ENCODE peak calls at places on chromosomes 1 and 21, in nine cellular contexts. C is CD4-positive, alpha-beta T cell; E is upper lobe of right lung; Y is natural killer cell; N is T-helper 17 cell; S is lower lobe of right lung; L is right cardiac atrium; A is gastrocnemius medialis; R is body of pancreas. B is an unnamed sample.

GRCh38 chr1:7784492-7785071 is 491 bp downstream of the PER3 start:
- ATAC-seq in C (no peak), E (no peak), Y (no peak), N (no peak), S (no peak), L (no peak), A (peak; percentile 32), R (peak; percentile 15), B (peak; percentile 3)

GRCh38 chr1:226135709-226136108 is 50.8 kb downstream of the ACBD3 start:
- ATAC-seq in C (no peak), E (no peak), Y (no peak), N (no peak), S (no peak), L (peak; percentile 11), A (no peak), R (no peak), B (no peak)

GRCh38 chr21:29777155-29777554 is 162.6 kb downstream of the GRIK1 start:
- ATAC-seq in C (no peak), E (no peak), Y (no peak), N (no peak), S (no peak), L (no peak), A (no peak), R (no peak), B (no peak)

GRCh38 chr1:231234506-231234905 is 6.5 kb upstream of the GNPAT start:
- ATAC-seq in C (no peak), E (no peak), Y (no peak), N (no peak), S (no peak), L (no peak), A (no peak), R (peak; percentile 10), B (no peak)

GRCh38 chr1:176436251-176436650 is 26.7 kb upstream of the PAPPA2 start:
- ATAC-seq in C (no peak), E (no peak), Y (no peak), N (no peak), S (no peak), L (no peak), A (no peak), R (no peak), B (no peak)

GRCh38 chr21:29323189-29323588 is 24.5 kb downstream of the BACH1 start:
- ATAC-seq in C (no peak), E (no peak), Y (no peak), N (no peak), S (no peak), L (no peak), A (no peak), R (no peak), B (no peak)

GRCh38 chr21:29005696-29006095 is 13.0 kb upstream of the LTN1 start:
- ATAC-seq in C (no peak), E (no peak), Y (no peak), N (no peak), S (no peak), L (no peak), A (no peak), R (no peak), B (no peak)

GRCh38 chr1:246200225-246200624 is 306.9 kb downstream of the SMYD3 start:
- ATAC-seq in C (no peak), E (no peak), Y (no peak), N (no peak), S (no peak), L (no peak), A (no peak), R (no peak), B (no peak)

GRCh38 chr1:64877598-64877997 is 88.8 kb downstream of the JAK1 start:
- ATAC-seq in C (peak; percentile 7), E (no peak), Y (no peak), N (no peak), S (no peak), L (no peak), A (no peak), R (no peak), B (no peak)

GRCh38 chr1:168121314-168122029 is 15.3 kb downstream of the GPR161 start:
- ATAC-seq in C (no peak), E (peak; percentile 46), Y (no peak), N (no peak), S (peak; percentile 61), L (peak; percentile 96), A (peak; percentile 46), R (peak; percentile 91), B (no peak)

GRCh38 chr1:151611288-151611790 is 511 bp upstream of the SNX27 start:
- ATAC-seq in C (no peak), E (peak; percentile 68), Y (no peak), N (no peak), S (peak; percentile 68), L (peak; percentile 53), A (peak; percentile 74), R (peak; percentile 54), B (no peak)

GRCh38 chr1:191757003-191757402 is 401.3 kb upstream of the RGS18 start:
- ATAC-seq in C (no peak), E (no peak), Y (no peak), N (no peak), S (no peak), L (no peak), A (no peak), R (no peak), B (no peak)

GRCh38 chr1:84133479-84133878 is 10.6 kb upstream of the PRKACB start:
- ATAC-seq in C (no peak), E (peak; percentile 26), Y (no peak), N (no peak), S (no peak), L (no peak), A (no peak), R (no peak), B (no peak)

GRCh38 chr1:32330558-32331127 is 5.4 kb downstream of the MARCKSL1 start:
- ATAC-seq in C (no peak), E (no peak), Y (no peak), N (no peak), S (no peak), L (no peak), A (no peak), R (no peak), B (no peak)

GRCh38 chr1:113103048-113103447 is 30.1 kb downstream of the LRIG2 start:
- ATAC-seq in C (no peak), E (no peak), Y (no peak), N (no peak), S (no peak), L (no peak), A (no peak), R (no peak), B (no peak)

GRCh38 chr1:221794079-221794670 is 52.3 kb upstream of the DUSP10 start:
- ATAC-seq in C (peak; percentile 81), E (no peak), Y (peak; percentile 76), N (peak; percentile 95), S (no peak), L (no peak), A (no peak), R (no peak), B (peak; percentile 84)

GRCh38 chr21:29145354-29145782 is 14.9 kb downstream of the MAP3K7CL start:
- ATAC-seq in C (no peak), E (peak; percentile 9), Y (no peak), N (no peak), S (peak; percentile 63), L (peak; percentile 87), A (peak; percentile 94), R (peak; percentile 63), B (no peak)

GRCh38 chr1:28877132-28877781 is 37.1 kb upstream of the EPB41 start:
- ATAC-seq in C (peak; percentile 84), E (peak; percentile 92), Y (peak; percentile 85), N (peak; percentile 87), S (peak; percentile 88), L (peak; percentile 83), A (peak; percentile 76), R (peak; percentile 79), B (peak; percentile 87)

GRCh38 chr1:220551001-220551400 is 23.1 kb downstream of the MARK1 start:
- ATAC-seq in C (no peak), E (no peak), Y (no peak), N (no peak), S (no peak), L (no peak), A (no peak), R (no peak), B (no peak)

GRCh38 chr1:43197343-43198127 is 25.4 kb downstream of the CFAP57 start:
- ATAC-seq in C (no peak), E (no peak), Y (no peak), N (no peak), S (no peak), L (no peak), A (no peak), R (no peak), B (no peak)

GRCh38 chr1:22710688-22711024 is at the start of gene EPHB2:
- ATAC-seq in C (peak; percentile 57), E (peak; percentile 63), Y (peak; percentile 55), N (peak; percentile 65), S (peak; percentile 48), L (peak; percentile 38), A (peak; percentile 35), R (peak; percentile 85), B (peak; percentile 31)

GRCh38 chr1:173523329-173523728 is 46.2 kb downstream of the PRDX6 start:
- ATAC-seq in C (no peak), E (no peak), Y (no peak), N (no peak), S (no peak), L (no peak), A (no peak), R (no peak), B (no peak)

GRCh38 chr1:3319874-3320245 is 134.6 kb upstream of the ARHGEF16 start:
- ATAC-seq in C (no peak), E (peak; percentile 87), Y (peak; percentile 27), N (no peak), S (peak; percentile 84), L (peak; percentile 41), A (peak; percentile 49), R (peak; percentile 82), B (peak; percentile 61)

GRCh38 chr21:41947596-41948403 is 6.0 kb downstream of the C2CD2 start:
- ATAC-seq in C (no peak), E (peak; percentile 25), Y (no peak), N (no peak), S (peak; percentile 34), L (peak; percentile 75), A (no peak), R (no peak), B (no peak)

GRCh38 chr1:84687703-84688460 is 2.4 kb downstream of the SSX2IP start:
- ATAC-seq in C (no peak), E (no peak), Y (no peak), N (no peak), S (no peak), L (no peak), A (no peak), R (no peak), B (no peak)

GRCh38 chr1:227789881-227790400 is 25.5 kb upstream of the PRSS38 start:
- ATAC-seq in C (no peak), E (no peak), Y (no peak), N (no peak), S (no peak), L (no peak), A (no peak), R (no peak), B (no peak)

GRCh38 chr1:116791727-116792126 is 37.5 kb downstream of the CD2 start:
- ATAC-seq in C (no peak), E (no peak), Y (peak; percentile 42), N (no peak), S (no peak), L (no peak), A (no peak), R (no peak), B (no peak)

GRCh38 chr1:66999640-67000400 is 54.1 kb downstream of the SLC35D1 start:
- ATAC-seq in C (no peak), E (peak; percentile 39), Y (no peak), N (no peak), S (no peak), L (no peak), A (no peak), R (peak; percentile 22), B (no peak)

B was measured in stimulated activated memory B cell treated with anti-CD40 and anti-IgM and Interleukin-4, amounts not matched to agents 10 μg/mL and 1 μg/mL and 100 μg/mL, for 72 hours.